ENCODE peak calls at places on chromosomes 2 and 18, in four cellular contexts. One of them, this sample, is unnamed. For H3K36me3, the result is how much of the 10 kb centered on the place peaks cover.

GRCh38 chr2:239052720-239053665 is 205.1 kb downstream of the TWIST2 start:
- DNase-seq in aorta: peak
- DNase-seq in uterus: no peak
- DNase-seq in breast epithelium: no peak
- DNase-seq in this sample: no peak

GRCh38 chr2:61770746-61771145 is 83.1 kb downstream of the FAM161A start:
- DNase-seq in aorta: no peak
- DNase-seq in uterus: no peak
- DNase-seq in breast epithelium: no peak
- DNase-seq in this sample: no peak

GRCh38 chr2:159608723-159609308 is 7.5 kb downstream of the BAZ2B start:
- DNase-seq in aorta: no peak
- DNase-seq in uterus: no peak
- DNase-seq in breast epithelium: no peak
- DNase-seq in this sample: no peak

GRCh38 chr2:240818293-240818542 is 1.8 kb downstream of the KIF1A start:
- DNase-seq in aorta: no peak
- DNase-seq in uterus: no peak
- DNase-seq in breast epithelium: no peak
- DNase-seq in this sample: no peak

GRCh38 chr2:221318751-221319150 is 253.4 kb downstream of the EPHA4 start:
- DNase-seq in aorta: no peak
- DNase-seq in uterus: no peak
- DNase-seq in breast epithelium: no peak
- DNase-seq in this sample: no peak

GRCh38 chr18:33711514-33711913 is 133.5 kb downstream of the ASXL3 start:
- DNase-seq in aorta: no peak
- DNase-seq in uterus: no peak
- DNase-seq in breast epithelium: no peak
- DNase-seq in this sample: no peak

GRCh38 chr18:46809145-46809544 is 52.3 kb upstream of the ST8SIA5 start:
- DNase-seq in aorta: no peak
- DNase-seq in uterus: no peak
- DNase-seq in breast epithelium: no peak
- DNase-seq in this sample: no peak

GRCh38 chr18:36127866-36128845 is 984 bp downstream of the SLC39A6 start:
- DNase-seq in aorta: no peak
- DNase-seq in uterus: no peak
- DNase-seq in breast epithelium: no peak
- DNase-seq in this sample: no peak

GRCh38 chr2:215617060-215617824 is 181.4 kb upstream of the FN1 start:
- DNase-seq in aorta: no peak
- DNase-seq in uterus: no peak
- DNase-seq in breast epithelium: no peak
- DNase-seq in this sample: no peak

GRCh38 chr2:164335947-164336346 is 285.3 kb downstream of the GRB14 start:
- DNase-seq in aorta: no peak
- DNase-seq in uterus: no peak
- DNase-seq in breast epithelium: no peak
- DNase-seq in this sample: no peak

GRCh38 chr2:163800889-163801498 is 65.2 kb upstream of the FIGN start:
- DNase-seq in aorta: no peak
- DNase-seq in uterus: no peak
- DNase-seq in breast epithelium: no peak
- DNase-seq in this sample: no peak

GRCh38 chr2:101311390-101312019 is 3.0 kb upstream of the RNF149 start:
- DNase-seq in aorta: no peak
- DNase-seq in uterus: no peak
- DNase-seq in breast epithelium: no peak
- DNase-seq in this sample: peak

GRCh38 chr18:63508634-63509033 is 31.9 kb downstream of the SERPINB5 start:
- DNase-seq in aorta: no peak
- DNase-seq in uterus: no peak
- DNase-seq in breast epithelium: no peak
- DNase-seq in this sample: no peak

GRCh38 chr18:44039826-44040225 is 640.9 kb upstream of the SETBP1 start:
- DNase-seq in aorta: no peak
- DNase-seq in uterus: no peak
- DNase-seq in breast epithelium: no peak
- DNase-seq in this sample: no peak

GRCh38 chr18:12307871-12308385 is at the start of gene TUBB6:
- DNase-seq in aorta: peak
- DNase-seq in uterus: peak
- DNase-seq in breast epithelium: no peak
- DNase-seq in this sample: no peak

GRCh38 chr2:10369269-10370255 is 66.9 kb downstream of the HPCAL1 start:
- DNase-seq in aorta: no peak
- DNase-seq in uterus: no peak
- DNase-seq in breast epithelium: no peak
- DNase-seq in this sample: no peak

GRCh38 chr2:10368491-10369231 is 66.0 kb downstream of the HPCAL1 start:
- DNase-seq in aorta: no peak
- DNase-seq in uterus: no peak
- DNase-seq in breast epithelium: no peak
- DNase-seq in this sample: no peak

GRCh38 chr2:10366601-10367270 is 64.0 kb downstream of the HPCAL1 start:
- DNase-seq in aorta: no peak
- DNase-seq in uterus: no peak
- DNase-seq in breast epithelium: no peak
- DNase-seq in this sample: no peak

GRCh38 chr2:10370390-10370789 is 67.7 kb downstream of the HPCAL1 start:
- DNase-seq in aorta: no peak
- DNase-seq in uterus: no peak
- DNase-seq in breast epithelium: no peak
- DNase-seq in this sample: no peak

GRCh38 chr2:10367472-10368439 is 65.1 kb downstream of the HPCAL1 start:
- DNase-seq in aorta: no peak
- DNase-seq in uterus: no peak
- DNase-seq in breast epithelium: no peak
- DNase-seq in this sample: no peak
- H3K27ac ChIP-seq in aorta: no peak
- H3K27ac ChIP-seq in uterus: no peak
- H3K27ac ChIP-seq in breast epithelium: no peak
- H3K27ac ChIP-seq in this sample: no peak

DNA sequence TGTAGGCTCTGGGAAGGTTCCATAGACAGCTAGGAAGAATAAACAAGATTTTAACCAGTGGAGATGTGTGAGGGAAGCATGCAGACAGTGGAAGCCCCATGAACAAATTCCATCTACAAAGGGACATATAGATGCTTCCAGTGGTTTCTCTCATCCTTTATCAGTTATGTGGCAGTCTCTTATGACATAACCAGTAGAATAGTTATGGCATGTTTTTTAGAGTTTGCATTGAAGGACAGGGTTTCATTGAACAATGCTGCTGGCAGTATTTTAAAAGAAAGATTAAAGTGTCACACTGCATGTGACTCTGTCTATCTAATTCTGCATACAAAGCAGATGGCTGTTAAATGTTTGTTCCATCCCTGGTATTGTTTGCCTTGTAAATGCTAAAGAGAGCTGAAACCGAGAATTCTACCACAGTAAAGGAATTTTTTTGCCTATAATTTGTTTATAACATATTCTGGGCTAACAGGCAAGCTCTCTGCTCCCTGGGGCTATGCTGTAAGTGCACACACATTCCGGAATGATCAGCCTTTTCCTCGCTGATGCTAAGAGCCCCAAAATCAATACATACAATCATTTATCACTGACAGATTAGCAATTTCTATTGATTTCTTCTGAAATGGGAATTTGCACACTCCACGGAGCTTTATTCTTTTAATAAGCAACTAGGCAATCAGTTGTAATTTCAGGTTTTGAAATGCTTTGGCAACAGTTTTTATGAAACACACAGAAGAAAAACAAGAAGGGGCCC is 76.9 kb upstream of the PELI1 start:
- DNase-seq in aorta: no peak
- DNase-seq in uterus: no peak
- DNase-seq in breast epithelium: no peak
- DNase-seq in this sample: no peak
- H3K36me3 ChIP-seq in aorta: under half
- H3K36me3 ChIP-seq in uterus: under half
- H3K36me3 ChIP-seq in breast epithelium: under half
- H3K36me3 ChIP-seq in this sample: under half

DNA sequence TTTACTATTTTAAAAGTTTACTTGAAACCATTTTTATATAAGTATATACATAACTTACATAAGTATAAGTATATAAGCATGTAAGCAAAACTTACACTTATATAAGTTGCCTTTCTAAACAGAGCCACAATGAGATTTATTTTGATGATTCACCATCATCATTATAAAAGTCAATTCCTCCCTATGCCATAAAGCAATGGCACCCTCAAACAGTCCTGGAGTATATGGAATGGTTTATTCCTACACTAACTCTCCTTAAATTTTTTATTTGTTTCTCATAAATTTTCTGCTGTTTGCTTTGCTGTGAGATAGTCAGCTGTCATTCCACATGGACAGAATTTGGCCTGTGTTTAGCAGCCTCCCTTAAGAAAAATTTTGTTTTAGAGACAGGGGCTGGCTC is 114.2 kb downstream of the NAB1 start:
- DNase-seq in aorta: no peak
- DNase-seq in uterus: no peak
- DNase-seq in breast epithelium: no peak
- DNase-seq in this sample: no peak
- H3K27ac ChIP-seq in aorta: no peak
- H3K27ac ChIP-seq in uterus: no peak
- H3K27ac ChIP-seq in breast epithelium: no peak
- H3K27ac ChIP-seq in this sample: no peak

GRCh38 chr2:233447506-233448219 is 93.4 kb downstream of the DGKD start:
- DNase-seq in aorta: peak
- DNase-seq in uterus: no peak
- DNase-seq in breast epithelium: no peak
- DNase-seq in this sample: no peak
- H3K36me3 ChIP-seq in aorta: under half
- H3K36me3 ChIP-seq in uterus: under half
- H3K36me3 ChIP-seq in breast epithelium: under half
- H3K36me3 ChIP-seq in this sample: half or more